ENCODE peak calls at places on chromosomes 4 and X, in eight cellular contexts. E, S, L, N, O, I, B and V are unnamed samples.

GRCh38 chr4:168710353-168710946 is 213.6 kb downstream of the PALLD start:
- DNase-seq in E (no peak), S (peak), L (no peak), N (peak), O (peak), I (peak), B (peak), V (no peak)

GRCh38 chrX:56281789-56282188 is 49.6 kb downstream of the KLF8 start:
- DNase-seq in E (no peak), S (no peak), L (no peak), N (peak), O (peak), I (peak), B (no peak), V (no peak)

GRCh38 chr4:143282170-143282760 is 54.4 kb upstream of the GAB1 start:
- DNase-seq in E (no peak), S (no peak), L (peak), N (no peak), O (peak), I (no peak), B (no peak), V (peak)

GRCh38 chrX:108148524-108148923 is 56.9 kb downstream of the ATG4A start:
- DNase-seq in E (no peak), S (no peak), L (no peak), N (no peak), O (no peak), I (no peak), B (no peak), V (no peak)

GRCh38 chrX:6968231-6968630 is 179.3 kb upstream of the STS start:
- DNase-seq in E (no peak), S (peak), L (no peak), N (peak), O (no peak), I (no peak), B (no peak), V (no peak)

GRCh38 chrX:10175317-10175871 is 18.6 kb downstream of the CLCN4 start:
- DNase-seq in E (no peak), S (peak), L (no peak), N (peak), O (peak), I (no peak), B (no peak), V (no peak)

GRCh38 chr4:173415885-173416658 is 17.2 kb upstream of the SCRG1 start:
- DNase-seq in E (no peak), S (no peak), L (peak), N (no peak), O (peak), I (no peak), B (peak), V (no peak)

GRCh38 chr4:94369046-94369445 is 26.4 kb upstream of the HPGDS start:
- DNase-seq in E (no peak), S (no peak), L (no peak), N (no peak), O (no peak), I (no peak), B (no peak), V (no peak)

GRCh38 chrX:41445781-41446358 is 1.3 kb upstream of the NYX start:
- DNase-seq in E (no peak), S (no peak), L (no peak), N (no peak), O (no peak), I (no peak), B (no peak), V (no peak)

GRCh38 chrX:138875472-138875871 is 164.0 kb upstream of the FGF13 start:
- DNase-seq in E (no peak), S (no peak), L (no peak), N (no peak), O (no peak), I (no peak), B (no peak), V (no peak)